ENCODE peak calls at places on chromosomes 16 and 17, in six cellular contexts. Z is ovary, A is colonic mucosa, F is left ventricle myocardium inferior, S is HCT116, L is GM23338. K is an unnamed sample.

GRCh38 chr16:19563377-19563776 is 7.9 kb downstream of the VPS35L start:
- DNase-seq in Z (no peak), A (no peak), F (no peak), S (no peak), L (no peak), K (no peak)

GRCh38 chr16:62240722-62241121 is 204.5 kb upstream of the CDH8 start:
- DNase-seq in Z (no peak), A (no peak), F (no peak), S (no peak), L (no peak), K (no peak)

GRCh38 chr17:80942360-80943345 is 49.0 kb upstream of the CHMP6 start:
- DNase-seq in Z (peak), A (peak), F (peak), S (no peak), L (no peak), K (peak)

GRCh38 chr17:47994714-47995113 is 23.8 kb downstream of the CDK5RAP3 start:
- DNase-seq in Z (no peak), A (no peak), F (no peak), S (no peak), L (peak), K (no peak)

GRCh38 chr17:70426752-70427151 is 257.4 kb downstream of the KCNJ2 start:
- DNase-seq in Z (no peak), A (no peak), F (no peak), S (no peak), L (no peak), K (no peak)

GRCh38 chr16:66416981-66417700 is 10.0 kb upstream of the BEAN1 start:
- DNase-seq in Z (no peak), A (peak), F (no peak), S (no peak), L (no peak), K (no peak)

GRCh38 chr16:68229431-68230175 is 6.3 kb downstream of the ESRP2 start:
- DNase-seq in Z (peak), A (no peak), F (no peak), S (no peak), L (peak), K (no peak)

GRCh38 chr16:11587643-11588247 is 1.0 kb upstream of the LITAF start:
- DNase-seq in Z (no peak), A (no peak), F (peak), S (no peak), L (peak), K (peak)

GRCh38 chr17:46851029-46851741 is at the start of gene WNT9B:
- DNase-seq in Z (no peak), A (peak), F (no peak), S (no peak), L (peak), K (no peak)

GRCh38 chr16:76665571-76666275 is 388.5 kb downstream of the CNTNAP4 start:
- DNase-seq in Z (no peak), A (no peak), F (no peak), S (no peak), L (no peak), K (no peak)
- TF ChIP-seq CTCF in Z (no peak), A (no peak), F (peak), S (no peak), L (peak), K (no peak)

GRCh38 chr17:32502013-32502412 is 15.2 kb downstream of the CDK5R1 start:
- DNase-seq in Z (no peak), A (no peak), F (no peak), S (no peak), L (no peak), K (peak)
- H3K27ac ChIP-seq in Z (no peak), A (no peak), F (no peak), S (no peak), L (no peak), K (no peak)

GRCh38 chr17:57441270-57441600 is 184.9 kb downstream of the MSI2 start:
- DNase-seq in Z (no peak), A (no peak), F (no peak), S (no peak), L (no peak), K (no peak)

GRCh38 chr17:57442401-57442823 is 186.1 kb downstream of the MSI2 start:
- DNase-seq in Z (peak), A (no peak), F (no peak), S (no peak), L (no peak), K (no peak)

GRCh38 chr17:57442914-57443571 is 186.7 kb downstream of the MSI2 start:
- DNase-seq in Z (peak), A (no peak), F (peak), S (no peak), L (no peak), K (no peak)

GRCh38 chr17:57438031-57438731 is 181.9 kb downstream of the MSI2 start:
- DNase-seq in Z (no peak), A (no peak), F (no peak), S (no peak), L (no peak), K (no peak)

GRCh38 chr17:57440522-57441269 is 184.4 kb downstream of the MSI2 start:
- DNase-seq in Z (peak), A (peak), F (peak), S (peak), L (peak), K (no peak)
- H3K4me3 ChIP-seq in Z (no peak), A (no peak), F (peak), S (no peak), L (no peak), K (no peak)

GRCh38 chr16:57081744-57082143 is 10.6 kb upstream of the CPNE2 start:
- DNase-seq in Z (no peak), A (no peak), F (no peak), S (no peak), L (no peak), K (no peak)

GRCh38 chr16:57083469-57083868 is 8.9 kb upstream of the CPNE2 start:
- DNase-seq in Z (no peak), A (no peak), F (no peak), S (no peak), L (no peak), K (no peak)

GRCh38 chr16:57084996-57085395 is 7.4 kb upstream of the CPNE2 start:
- DNase-seq in Z (no peak), A (no peak), F (no peak), S (no peak), L (no peak), K (no peak)

GRCh38 chr16:57082664-57083063 is 9.7 kb upstream of the CPNE2 start:
- DNase-seq in Z (no peak), A (no peak), F (no peak), S (no peak), L (no peak), K (no peak)

GRCh38 chr16:57084257-57084770 is 8.1 kb upstream of the CPNE2 start:
- DNase-seq in Z (peak), A (peak), F (peak), S (peak), L (peak), K (peak)
- TF ChIP-seq CTCF in Z (peak), A (peak), F (peak), S (peak), L (peak), K (peak)

GRCh38 chr16:20897253-20897896 is 2.8 kb downstream of the DCUN1D3 start:
- DNase-seq in Z (no peak), A (no peak), F (no peak), S (no peak), L (no peak), K (no peak)
- H3K27ac ChIP-seq in Z (no peak), A (no peak), F (peak), S (no peak), L (no peak), K (no peak)

GRCh38 chr16:28213396-28213795 is 1.6 kb upstream of the XPO6 start:
- DNase-seq in Z (no peak), A (no peak), F (no peak), S (no peak), L (no peak), K (no peak)

GRCh38 chr16:28211758-28212531 is at the start of gene XPO6:
- DNase-seq in Z (peak), A (peak), F (peak), S (peak), L (peak), K (peak)

GRCh38 chr16:28210979-28211505 is 723 bp downstream of the XPO6 start:
- DNase-seq in Z (peak), A (peak), F (peak), S (no peak), L (peak), K (peak)

GRCh38 chr16:28210264-28210663 is 1.5 kb downstream of the XPO6 start:
- DNase-seq in Z (no peak), A (no peak), F (no peak), S (no peak), L (no peak), K (no peak)

DNA sequence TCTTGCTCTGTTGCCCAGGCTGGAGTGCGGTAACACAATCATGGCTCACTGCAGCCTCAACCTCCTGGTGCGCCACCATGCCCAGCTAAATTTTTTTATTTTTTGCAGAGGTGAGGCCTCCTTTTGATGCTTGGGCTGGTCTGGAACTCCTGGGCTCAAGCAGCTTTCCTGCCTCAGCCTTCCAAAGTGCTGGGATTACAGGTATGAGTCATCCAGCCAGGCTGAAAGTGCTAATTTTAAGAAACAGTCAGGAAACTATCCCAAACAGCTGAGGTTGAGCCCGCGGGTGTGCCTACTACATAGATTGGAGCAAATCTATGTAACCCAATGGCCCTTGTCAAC is 738 bp upstream of the XPO6 start:
- DNase-seq in Z (no peak), A (no peak), F (no peak), S (peak), L (no peak), K (no peak)
- H3K4me3 ChIP-seq in Z (peak), A (peak), F (peak), S (peak), L (peak), K (peak)

GRCh38 chr16:58515125-58515870 is at the start of gene SETD6:
- DNase-seq in Z (peak), A (peak), F (peak), S (peak), L (peak), K (peak)
- TF ChIP-seq CTCF in Z (no peak), A (no peak), F (peak), S (no peak), L (no peak), K (peak)